ENCODE peak calls at places on chromosomes 13 and 19, in ten cellular contexts. J is stimulated activated CD8-positive, alpha-beta memory T cell treated with anti-CD3 and anti-CD28 coated beads, Interleukin-4, amount 100 ng/mL, for 1 hour; L is adrenal gland; Q is activated CD4-positive, alpha-beta T cell treated with anti-CD3 and anti-CD28 coated beads for 1 hour; G is effector memory CD8-positive, alpha-beta T cell; W is stimulated activated CD4-positive, alpha-beta T cell treated with anti-CD3 and anti-CD28 coated beads, Interleukin-2, amount 100 ng/mL, for 48 hours; D is AG10803; H is SJSA1; X is RCC 7860; K is RWPE1. I is an unnamed sample.

GRCh38 chr13:36914648-36915047 is 5.4 kb downstream of the SMAD9 start:
- DNase-seq in H (no peak), W (no peak), X (no peak), Q (no peak), G (no peak), J (no peak), K (no peak), L (no peak), D (no peak), I (no peak)

GRCh38 chr13:71851541-71851940 is 15.5 kb downstream of the DACH1 start:
- DNase-seq in X (no peak), H (no peak), G (no peak), Q (no peak), W (no peak), J (no peak), D (no peak), L (no peak), K (no peak), I (no peak)

GRCh38 chr13:71306821-71307220 is 560.2 kb downstream of the DACH1 start:
- DNase-seq in Q (no peak), L (no peak), G (no peak), D (no peak), K (no peak), X (no peak), W (no peak), J (no peak), H (no peak), I (no peak)

GRCh38 chr13:52713894-52714293 is 25.7 kb downstream of the CNMD start:
- DNase-seq in G (no peak), L (peak), Q (no peak), K (no peak), W (no peak), D (no peak), X (no peak), H (no peak), J (no peak), I (no peak)

GRCh38 chr13:98033277-98034247 is 80.1 kb downstream of the IPO5 start:
- DNase-seq in G (no peak), J (no peak), D (peak), X (peak), H (no peak), Q (no peak), W (no peak), K (peak), L (peak), I (no peak)

GRCh38 chr13:30880151-30880551 is 25.9 kb upstream of the MEDAG start:
- DNase-seq in J (no peak), G (no peak), D (peak), K (no peak), H (no peak), W (no peak), Q (no peak), X (no peak), L (no peak), I (no peak)

GRCh38 chr13:65677906-65678305 is 1552.2 kb downstream of the PCDH9 start:
- DNase-seq in D (peak), G (no peak), Q (no peak), H (no peak), K (no peak), L (no peak), W (no peak), X (no peak), J (no peak), I (no peak)

GRCh38 chr13:109297628-109298027 is 488.8 kb downstream of the IRS2 start:
- DNase-seq in H (peak), D (peak), L (no peak), J (no peak), G (no peak), Q (no peak), W (no peak), X (no peak), K (no peak), I (no peak)

GRCh38 chr19:13133241-13133870 is 15.3 kb downstream of the NACC1 start:
- DNase-seq in H (no peak), X (no peak), G (no peak), J (no peak), L (no peak), Q (no peak), W (no peak), D (no peak), K (no peak), I (no peak)

I was measured in progenitor cell of endocrine pancreas.